ENCODE peak calls at places on chromosome 5, in seven cellular contexts. One of them, this sample, is unnamed.
A peak's percentile ranks its signal among the peaks of the same experiment; 100 is the strongest.

GRCh38 chr5:74945561-74946165 is 79.5 kb upstream of the FAM169A start:
- DNase-seq in IMR-90: no peak
- DNase-seq in adrenal gland: no peak
- DNase-seq in transverse colon: no peak
- DNase-seq in HCT116: no peak
- DNase-seq in heart left ventricle: no peak
- DNase-seq in HepG2: no peak
- DNase-seq in this sample: no peak

GRCh38 chr5:57316798-57317327 is 143.0 kb downstream of the GPBP1 start:
- DNase-seq in IMR-90: peak; percentile 100
- DNase-seq in HepG2: no peak
- DNase-seq in transverse colon: peak; percentile 11
- DNase-seq in heart left ventricle: no peak
- DNase-seq in adrenal gland: peak; percentile 70
- DNase-seq in HCT116: no peak
- DNase-seq in this sample: peak; percentile 39

GRCh38 chr5:137923856-137924255 is 34.6 kb downstream of the PKD2L2 start:
- DNase-seq in HCT116: no peak
- DNase-seq in transverse colon: no peak
- DNase-seq in heart left ventricle: no peak
- DNase-seq in adrenal gland: no peak
- DNase-seq in IMR-90: peak; percentile 48
- DNase-seq in HepG2: no peak
- DNase-seq in this sample: no peak

GRCh38 chr5:106956187-106956586 is 714.5 kb downstream of the EFNA5 start:
- DNase-seq in HCT116: no peak
- DNase-seq in adrenal gland: no peak
- DNase-seq in IMR-90: no peak
- DNase-seq in heart left ventricle: no peak
- DNase-seq in transverse colon: no peak
- DNase-seq in HepG2: no peak
- DNase-seq in this sample: no peak

GRCh38 chr5:107204413-107204812 is 466.3 kb downstream of the EFNA5 start:
- DNase-seq in transverse colon: no peak
- DNase-seq in HCT116: no peak
- DNase-seq in HepG2: no peak
- DNase-seq in adrenal gland: no peak
- DNase-seq in heart left ventricle: no peak
- DNase-seq in IMR-90: no peak
- DNase-seq in this sample: no peak

GRCh38 chr5:51657340-51658240 is 274.3 kb downstream of the ISL1 start:
- DNase-seq in adrenal gland: no peak
- DNase-seq in transverse colon: no peak
- DNase-seq in HepG2: no peak
- DNase-seq in HCT116: no peak
- DNase-seq in heart left ventricle: no peak
- DNase-seq in IMR-90: no peak
- DNase-seq in this sample: no peak

GRCh38 chr5:130034872-130035271 is 130.6 kb downstream of the CHSY3 start:
- DNase-seq in heart left ventricle: no peak
- DNase-seq in transverse colon: no peak
- DNase-seq in HCT116: no peak
- DNase-seq in adrenal gland: no peak
- DNase-seq in IMR-90: peak; percentile 8
- DNase-seq in HepG2: no peak
- DNase-seq in this sample: no peak

GRCh38 chr5:59703789-59704188 is 189.7 kb downstream of the PDE4D start:
- DNase-seq in heart left ventricle: no peak
- DNase-seq in HepG2: no peak
- DNase-seq in HCT116: no peak
- DNase-seq in adrenal gland: no peak
- DNase-seq in transverse colon: no peak
- DNase-seq in IMR-90: no peak
- DNase-seq in this sample: no peak

GRCh38 chr5:39362646-39363045 is 1.6 kb downstream of the C9 start:
- DNase-seq in transverse colon: no peak
- DNase-seq in adrenal gland: no peak
- DNase-seq in HCT116: no peak
- DNase-seq in IMR-90: no peak
- DNase-seq in HepG2: no peak
- DNase-seq in heart left ventricle: no peak
- DNase-seq in this sample: no peak

GRCh38 chr5:41708604-41708940 is 161.7 kb downstream of the OXCT1 start:
- DNase-seq in IMR-90: no peak
- DNase-seq in adrenal gland: no peak
- DNase-seq in heart left ventricle: no peak
- DNase-seq in HCT116: no peak
- DNase-seq in transverse colon: peak; percentile 14
- DNase-seq in HepG2: no peak
- DNase-seq in this sample: no peak

GRCh38 chr5:136192526-136193395 is at the start of gene SMIM32:
- DNase-seq in transverse colon: peak; percentile 66
- DNase-seq in adrenal gland: no peak
- DNase-seq in HepG2: peak; percentile 24
- DNase-seq in HCT116: no peak
- DNase-seq in IMR-90: no peak
- DNase-seq in heart left ventricle: peak; percentile 32
- DNase-seq in this sample: peak; percentile 86

GRCh38 chr5:176573564-176574296 is 24.6 kb downstream of the CDHR2 start:
- DNase-seq in adrenal gland: peak; percentile 85
- DNase-seq in IMR-90: peak; percentile 32
- DNase-seq in heart left ventricle: peak; percentile 59
- DNase-seq in transverse colon: peak; percentile 73
- DNase-seq in HepG2: peak; percentile 38
- DNase-seq in HCT116: peak; percentile 32
- DNase-seq in this sample: no peak

GRCh38 chr5:1139366-1139765 is 27.5 kb upstream of the SLC12A7 start:
- DNase-seq in IMR-90: no peak
- DNase-seq in HepG2: no peak
- DNase-seq in heart left ventricle: no peak
- DNase-seq in transverse colon: no peak
- DNase-seq in HCT116: no peak
- DNase-seq in adrenal gland: no peak
- DNase-seq in this sample: no peak

GRCh38 chr5:154593091-154593490 is 115.1 kb upstream of the HAND1 start:
- DNase-seq in adrenal gland: no peak
- DNase-seq in transverse colon: no peak
- DNase-seq in heart left ventricle: no peak
- DNase-seq in HCT116: no peak
- DNase-seq in IMR-90: peak; percentile 56
- DNase-seq in HepG2: no peak
- DNase-seq in this sample: no peak

GRCh38 chr5:122392844-122393243 is 80.8 kb downstream of the SNCAIP start:
- DNase-seq in HepG2: no peak
- DNase-seq in heart left ventricle: no peak
- DNase-seq in transverse colon: no peak
- DNase-seq in HCT116: no peak
- DNase-seq in adrenal gland: no peak
- DNase-seq in IMR-90: peak; percentile 75
- DNase-seq in this sample: no peak

GRCh38 chr5:141328231-141328630 is 2.1 kb upstream of the PCDHGA1 start:
- DNase-seq in HepG2: no peak
- DNase-seq in transverse colon: no peak
- DNase-seq in heart left ventricle: no peak
- DNase-seq in IMR-90: no peak
- DNase-seq in adrenal gland: no peak
- DNase-seq in HCT116: no peak
- DNase-seq in this sample: no peak

GRCh38 chr5:141330299-141331080 is at the start of gene PCDHGA1:
- DNase-seq in HepG2: peak; percentile 51
- DNase-seq in transverse colon: no peak
- DNase-seq in heart left ventricle: no peak
- DNase-seq in IMR-90: peak; percentile 75
- DNase-seq in HCT116: no peak
- DNase-seq in adrenal gland: no peak
- DNase-seq in this sample: no peak

GRCh38 chr5:141322261-141322660 is 1.7 kb upstream of the TAF7 start:
- DNase-seq in heart left ventricle: no peak
- DNase-seq in adrenal gland: no peak
- DNase-seq in transverse colon: no peak
- DNase-seq in IMR-90: no peak
- DNase-seq in HepG2: no peak
- DNase-seq in HCT116: no peak
- DNase-seq in this sample: no peak

GRCh38 chr5:141320225-141321169 is at the start of gene TAF7:
- DNase-seq in IMR-90: peak; percentile 92
- DNase-seq in HCT116: peak; percentile 89
- DNase-seq in transverse colon: peak; percentile 92
- DNase-seq in adrenal gland: peak; percentile 93
- DNase-seq in HepG2: peak; percentile 89
- DNase-seq in heart left ventricle: peak; percentile 89
- DNase-seq in this sample: peak; percentile 98

DNA sequence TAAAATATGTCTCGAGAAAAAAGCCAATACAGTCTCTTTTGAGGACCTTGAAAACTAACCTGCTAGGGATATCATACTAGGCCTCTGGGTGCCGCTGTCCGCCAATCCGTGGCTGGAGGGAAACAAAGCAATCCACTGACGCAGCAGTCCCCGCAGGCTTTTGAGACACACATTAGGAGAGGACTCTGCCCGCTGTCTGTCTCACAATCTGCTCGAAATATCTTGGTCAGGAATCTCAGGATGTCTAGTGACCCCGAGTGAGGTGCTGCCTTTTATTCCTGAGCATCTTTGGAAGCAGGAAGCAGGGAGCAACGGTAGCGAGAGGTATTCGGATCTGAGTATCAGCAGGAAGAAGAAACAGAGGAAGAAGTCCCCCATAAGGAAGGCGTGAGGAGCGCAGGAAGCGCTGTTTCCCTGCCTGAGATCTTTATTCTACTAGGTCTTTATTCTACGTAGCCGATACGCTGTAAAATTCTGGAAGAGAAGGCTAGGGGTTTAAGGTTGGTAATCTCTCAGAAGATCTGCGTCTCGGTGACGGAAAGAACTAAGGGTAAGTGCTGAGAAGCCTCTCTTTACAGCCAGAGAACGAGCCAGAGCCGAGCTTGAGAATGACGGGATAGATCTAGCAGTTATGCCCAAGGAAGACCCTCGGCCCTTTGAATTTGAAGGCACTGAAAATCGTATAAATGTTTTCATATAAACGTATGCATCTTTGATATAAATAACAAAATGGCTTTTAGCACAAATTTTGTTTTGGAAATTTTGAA is 4.0 kb upstream of the PCDHGA1 start:
- DNase-seq in transverse colon: peak; percentile 63
- DNase-seq in HCT116: no peak
- DNase-seq in HepG2: peak; percentile 58
- DNase-seq in IMR-90: peak; percentile 82
- DNase-seq in heart left ventricle: peak; percentile 63
- DNase-seq in adrenal gland: peak; percentile 60
- DNase-seq in this sample: peak; percentile 48
- TF ChIP-seq POLR2A in transverse colon: no peak
- TF ChIP-seq POLR2A in HCT116: no peak
- TF ChIP-seq POLR2A in HepG2: peak; percentile 39
- TF ChIP-seq POLR2A in IMR-90: peak; percentile 53
- TF ChIP-seq POLR2A in heart left ventricle: peak; percentile 50
- TF ChIP-seq POLR2A in adrenal gland: no peak
- TF ChIP-seq POLR2A in this sample: no peak

GRCh38 chr5:73816656-73817420 is 190.8 kb downstream of the ARHGEF28 start:
- DNase-seq in IMR-90: peak; percentile 92
- DNase-seq in HCT116: no peak
- DNase-seq in transverse colon: no peak
- DNase-seq in HepG2: no peak
- DNase-seq in adrenal gland: no peak
- DNase-seq in heart left ventricle: no peak
- DNase-seq in this sample: no peak
- H3K4me1 ChIP-seq in IMR-90: peaks cover 22% of the 10 kb centered on the region
- H3K4me1 ChIP-seq in HCT116: no peaks in the 10 kb centered on the region
- H3K4me1 ChIP-seq in transverse colon: peaks cover 8% of the 10 kb centered on the region
- H3K4me1 ChIP-seq in HepG2: peaks cover 79% of the 10 kb centered on the region
- H3K4me1 ChIP-seq in adrenal gland: no peaks in the 10 kb centered on the region
- H3K4me1 ChIP-seq in heart left ventricle: no peaks in the 10 kb centered on the region
- H3K4me1 ChIP-seq in this sample: peaks cover 8% of the 10 kb centered on the region

GRCh38 chr5:95960802-95961616 is 642 bp downstream of the ELL2 start:
- DNase-seq in IMR-90: peak; percentile 74
- DNase-seq in HepG2: peak; percentile 42
- DNase-seq in HCT116: no peak
- DNase-seq in heart left ventricle: peak; percentile 79
- DNase-seq in adrenal gland: peak; percentile 85
- DNase-seq in transverse colon: peak; percentile 88
- DNase-seq in this sample: peak; percentile 82

GRCh38 chr5:95958308-95959014 is 3.2 kb downstream of the ELL2 start:
- DNase-seq in heart left ventricle: no peak
- DNase-seq in IMR-90: peak; percentile 54
- DNase-seq in adrenal gland: no peak
- DNase-seq in HepG2: peak; percentile 65
- DNase-seq in transverse colon: peak; percentile 27
- DNase-seq in HCT116: no peak
- DNase-seq in this sample: no peak

GRCh38 chr5:95961617-95962474 is at the start of gene ELL2:
- DNase-seq in heart left ventricle: peak; percentile 97
- DNase-seq in adrenal gland: peak; percentile 99
- DNase-seq in IMR-90: peak; percentile 98
- DNase-seq in transverse colon: peak; percentile 100
- DNase-seq in HCT116: peak; percentile 100
- DNase-seq in HepG2: peak; percentile 97
- DNase-seq in this sample: peak; percentile 100

GRCh38 chr5:95959051-95959963 is 2.3 kb downstream of the ELL2 start:
- DNase-seq in adrenal gland: no peak
- DNase-seq in IMR-90: peak; percentile 33
- DNase-seq in HCT116: no peak
- DNase-seq in heart left ventricle: no peak
- DNase-seq in transverse colon: peak; percentile 21
- DNase-seq in HepG2: peak; percentile 73
- DNase-seq in this sample: no peak

GRCh38 chr5:95959964-95960801 is 1.5 kb downstream of the ELL2 start:
- DNase-seq in HCT116: no peak
- DNase-seq in transverse colon: peak; percentile 16
- DNase-seq in HepG2: no peak
- DNase-seq in IMR-90: peak; percentile 34
- DNase-seq in heart left ventricle: peak; percentile 14
- DNase-seq in adrenal gland: peak; percentile 54
- DNase-seq in this sample: no peak
- TF ChIP-seq POLR2A in HCT116: no peak
- TF ChIP-seq POLR2A in transverse colon: no peak
- TF ChIP-seq POLR2A in HepG2: no peak
- TF ChIP-seq POLR2A in IMR-90: no peak
- TF ChIP-seq POLR2A in heart left ventricle: no peak
- TF ChIP-seq POLR2A in adrenal gland: no peak
- TF ChIP-seq POLR2A in this sample: no peak

DNA sequence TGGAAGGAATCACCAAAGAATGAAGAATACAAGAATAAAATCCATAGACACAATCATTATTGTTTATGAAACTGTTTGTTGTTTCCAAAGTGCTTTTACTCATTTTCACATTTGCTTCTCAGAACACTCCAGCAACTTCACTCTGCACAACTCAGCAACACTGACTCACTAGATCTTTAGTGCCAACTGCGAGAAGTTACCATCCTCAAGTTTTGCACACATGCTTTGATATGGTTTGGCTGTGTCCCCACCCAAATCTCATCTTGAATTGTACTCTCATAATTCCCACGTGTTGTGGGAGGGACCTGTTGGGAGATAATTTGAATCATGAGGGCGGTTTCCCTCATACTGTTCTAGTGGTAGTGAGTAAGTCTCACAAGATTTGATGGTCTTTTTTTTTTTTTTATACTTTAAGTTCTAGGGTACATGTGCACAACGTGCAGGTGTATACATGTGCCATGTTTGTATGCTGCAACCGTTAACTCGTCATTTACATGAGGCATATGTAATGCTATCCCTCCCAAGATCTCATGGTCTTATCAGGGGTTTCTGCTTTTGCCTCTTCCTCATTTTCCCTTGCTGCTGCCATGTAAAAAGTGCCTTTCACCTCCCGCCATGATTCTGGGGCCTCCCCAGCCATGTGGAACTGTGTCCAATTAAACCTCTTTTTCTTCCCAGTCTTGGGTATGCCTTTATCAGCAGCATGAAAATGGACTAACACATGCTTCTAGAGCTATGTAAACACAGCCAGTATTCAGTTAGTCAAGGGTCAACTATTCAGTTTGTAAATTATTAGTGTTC is 36.9 kb downstream of the CLINT1 start:
- DNase-seq in heart left ventricle: no peak
- DNase-seq in transverse colon: no peak
- DNase-seq in adrenal gland: no peak
- DNase-seq in HepG2: peak; percentile 35
- DNase-seq in HCT116: no peak
- DNase-seq in IMR-90: peak; percentile 70
- DNase-seq in this sample: no peak
- H3K4me1 ChIP-seq in heart left ventricle: peaks cover 6% of the 10 kb centered on the region
- H3K4me1 ChIP-seq in transverse colon: peaks cover 66% of the 10 kb centered on the region
- H3K4me1 ChIP-seq in adrenal gland: peaks cover 22% of the 10 kb centered on the region
- H3K4me1 ChIP-seq in HepG2: peaks cover 37% of the 10 kb centered on the region
- H3K4me1 ChIP-seq in HCT116: peaks cover 4% of the 10 kb centered on the region
- H3K4me1 ChIP-seq in IMR-90: peaks cover 13% of the 10 kb centered on the region
- H3K4me1 ChIP-seq in this sample: peaks cover 12% of the 10 kb centered on the region

This sample was measured in upper lobe of left lung.